ENCODE peak calls at places on chromosomes 2 and 18, in five cellular contexts. P, H, I, R and F are unnamed samples.

GRCh38 chr2:200944467-200945394 is 18.7 kb downstream of the ORC2 start:
- DNase-seq in H (no peak), I (peak; percentile 98), P (peak; percentile 93), R (peak; percentile 94), F (no peak)

GRCh38 chr2:62794791-62795190 is 89.3 kb downstream of the EHBP1 start:
- DNase-seq in H (no peak), P (no peak), R (peak; percentile 33), I (peak; percentile 81), F (no peak)

GRCh38 chr2:239391286-239392071 is 9.3 kb downstream of the HDAC4 start:
- DNase-seq in R (no peak), H (no peak), P (no peak), I (no peak), F (no peak)

GRCh38 chr18:13163167-13163927 is 55.2 kb upstream of the LDLRAD4 start:
- DNase-seq in R (no peak), I (no peak), H (no peak), P (no peak), F (no peak)

GRCh38 chr18:72180689-72181088 is 363.5 kb downstream of the CBLN2 start:
- DNase-seq in R (no peak), P (no peak), I (no peak), H (no peak), F (no peak)

GRCh38 chr18:8584798-8585197 is 24.4 kb upstream of the RAB12 start:
- DNase-seq in H (no peak), R (no peak), P (no peak), I (no peak), F (no peak)

GRCh38 chr2:127463155-127463991 is 45.1 kb downstream of the PROC start:
- DNase-seq in H (no peak), R (no peak), P (no peak), I (no peak), F (no peak)

GRCh38 chr2:238116298-238117198 is 16.4 kb downstream of the ESPNL start:
- DNase-seq in P (no peak), H (no peak), I (no peak), R (no peak), F (no peak)

GRCh38 chr2:69948963-69949645 is 12.3 kb downstream of the ASPRV1 start:
- DNase-seq in I (no peak), P (no peak), R (no peak), H (no peak), F (no peak)

GRCh38 chr2:209713219-209713618 is 58.4 kb upstream of the UNC80 start:
- DNase-seq in P (no peak), H (no peak), I (no peak), R (no peak), F (no peak)

GRCh38 chr2:104849618-104850097 is 4.3 kb upstream of the POU3F3 start:
- DNase-seq in R (no peak), I (peak; percentile 67), H (peak; percentile 81), P (peak; percentile 73), F (no peak)

GRCh38 chr2:2332381-2332780 is 1.3 kb upstream of the MYT1L start:
- DNase-seq in R (no peak), I (no peak), P (no peak), H (no peak), F (no peak)

GRCh38 chr2:3001595-3002184 is 375.9 kb downstream of the EIPR1 start:
- DNase-seq in H (no peak), R (no peak), I (no peak), P (no peak), F (no peak)